ENCODE peak calls at places on chromosomes 5 and 9, in nine cellular contexts. One of them, this sample, is unnamed.

GRCh38 chr9:23341346-23341745 is 484.7 kb downstream of the ELAVL2 start:
- DNase-seq in heart left ventricle: no peak
- DNase-seq in cardiac fibroblast: no peak
- DNase-seq in CD8-positive, alpha-beta T cell: no peak
- DNase-seq in GM23338: no peak
- DNase-seq in psoas muscle: no peak
- DNase-seq in mucosa of descending colon: no peak
- DNase-seq in astrocyte of the spinal cord: no peak
- DNase-seq in AG10803: no peak
- DNase-seq in this sample: no peak

GRCh38 chr5:61767231-61768080 is 435.4 kb downstream of the ZSWIM6 start:
- DNase-seq in heart left ventricle: no peak
- DNase-seq in cardiac fibroblast: no peak
- DNase-seq in CD8-positive, alpha-beta T cell: no peak
- DNase-seq in GM23338: no peak
- DNase-seq in psoas muscle: no peak
- DNase-seq in mucosa of descending colon: no peak
- DNase-seq in astrocyte of the spinal cord: no peak
- DNase-seq in AG10803: no peak
- DNase-seq in this sample: no peak

GRCh38 chr5:175599210-175599609 is 58.7 kb upstream of the HRH2 start:
- DNase-seq in heart left ventricle: no peak
- DNase-seq in cardiac fibroblast: no peak
- DNase-seq in CD8-positive, alpha-beta T cell: no peak
- DNase-seq in GM23338: no peak
- DNase-seq in psoas muscle: no peak
- DNase-seq in mucosa of descending colon: no peak
- DNase-seq in astrocyte of the spinal cord: no peak
- DNase-seq in AG10803: no peak
- DNase-seq in this sample: no peak

GRCh38 chr9:116144038-116144437 is 9.6 kb upstream of the PAPPA start:
- DNase-seq in heart left ventricle: no peak
- DNase-seq in cardiac fibroblast: peak; percentile 80
- DNase-seq in CD8-positive, alpha-beta T cell: no peak
- DNase-seq in GM23338: no peak
- DNase-seq in psoas muscle: no peak
- DNase-seq in mucosa of descending colon: no peak
- DNase-seq in astrocyte of the spinal cord: peak; percentile 55
- DNase-seq in AG10803: peak; percentile 53
- DNase-seq in this sample: peak; percentile 87

GRCh38 chr9:74910036-74910435 is 22.3 kb upstream of the TRPM6 start:
- DNase-seq in heart left ventricle: no peak
- DNase-seq in cardiac fibroblast: no peak
- DNase-seq in CD8-positive, alpha-beta T cell: no peak
- DNase-seq in GM23338: no peak
- DNase-seq in psoas muscle: no peak
- DNase-seq in mucosa of descending colon: no peak
- DNase-seq in astrocyte of the spinal cord: no peak
- DNase-seq in AG10803: no peak
- DNase-seq in this sample: no peak

GRCh38 chr9:132168347-132168746 is 6.5 kb downstream of the NTNG2 start:
- DNase-seq in heart left ventricle: peak; percentile 71
- DNase-seq in cardiac fibroblast: peak; percentile 25
- DNase-seq in CD8-positive, alpha-beta T cell: no peak
- DNase-seq in GM23338: no peak
- DNase-seq in psoas muscle: no peak
- DNase-seq in mucosa of descending colon: no peak
- DNase-seq in astrocyte of the spinal cord: no peak
- DNase-seq in AG10803: no peak
- DNase-seq in this sample: no peak

GRCh38 chr5:86824642-86825041 is 206.9 kb downstream of the COX7C start:
- DNase-seq in heart left ventricle: no peak
- DNase-seq in cardiac fibroblast: no peak
- DNase-seq in CD8-positive, alpha-beta T cell: no peak
- DNase-seq in GM23338: no peak
- DNase-seq in psoas muscle: no peak
- DNase-seq in mucosa of descending colon: no peak
- DNase-seq in astrocyte of the spinal cord: no peak
- DNase-seq in AG10803: no peak
- DNase-seq in this sample: no peak

GRCh38 chr5:72231989-72232703 is 87.9 kb downstream of the MRPS27 start:
- DNase-seq in heart left ventricle: no peak
- DNase-seq in cardiac fibroblast: no peak
- DNase-seq in CD8-positive, alpha-beta T cell: no peak
- DNase-seq in GM23338: no peak
- DNase-seq in psoas muscle: no peak
- DNase-seq in mucosa of descending colon: no peak
- DNase-seq in astrocyte of the spinal cord: peak; percentile 73
- DNase-seq in AG10803: no peak
- DNase-seq in this sample: no peak

GRCh38 chr9:129486496-129487306 is 134.2 kb downstream of the C9orf50 start:
- DNase-seq in heart left ventricle: peak; percentile 93
- DNase-seq in cardiac fibroblast: peak; percentile 74
- DNase-seq in CD8-positive, alpha-beta T cell: no peak
- DNase-seq in GM23338: no peak
- DNase-seq in psoas muscle: peak; percentile 86
- DNase-seq in mucosa of descending colon: no peak
- DNase-seq in astrocyte of the spinal cord: peak; percentile 46
- DNase-seq in AG10803: peak; percentile 67
- DNase-seq in this sample: no peak

GRCh38 chr5:112687306-112687705 is 50.4 kb upstream of the APC start:
- DNase-seq in heart left ventricle: no peak
- DNase-seq in cardiac fibroblast: no peak
- DNase-seq in CD8-positive, alpha-beta T cell: no peak
- DNase-seq in GM23338: peak; percentile 76
- DNase-seq in psoas muscle: no peak
- DNase-seq in mucosa of descending colon: no peak
- DNase-seq in astrocyte of the spinal cord: no peak
- DNase-seq in AG10803: no peak
- DNase-seq in this sample: no peak

GRCh38 chr9:127079741-127080140 is 42.7 kb downstream of the ANGPTL2 start:
- DNase-seq in heart left ventricle: no peak
- DNase-seq in cardiac fibroblast: no peak
- DNase-seq in CD8-positive, alpha-beta T cell: no peak
- DNase-seq in GM23338: no peak
- DNase-seq in psoas muscle: no peak
- DNase-seq in mucosa of descending colon: no peak
- DNase-seq in astrocyte of the spinal cord: no peak
- DNase-seq in AG10803: no peak
- DNase-seq in this sample: no peak

GRCh38 chr9:130931508-130932150 is 7.4 kb downstream of the FIBCD1 start:
- DNase-seq in heart left ventricle: no peak
- DNase-seq in cardiac fibroblast: no peak
- DNase-seq in CD8-positive, alpha-beta T cell: no peak
- DNase-seq in GM23338: no peak
- DNase-seq in psoas muscle: peak; percentile 39
- DNase-seq in mucosa of descending colon: no peak
- DNase-seq in astrocyte of the spinal cord: no peak
- DNase-seq in AG10803: no peak
- DNase-seq in this sample: no peak

GRCh38 chr5:73691301-73691700 is 65.3 kb downstream of the ARHGEF28 start:
- DNase-seq in heart left ventricle: no peak
- DNase-seq in cardiac fibroblast: peak; percentile 53
- DNase-seq in CD8-positive, alpha-beta T cell: no peak
- DNase-seq in GM23338: no peak
- DNase-seq in psoas muscle: no peak
- DNase-seq in mucosa of descending colon: no peak
- DNase-seq in astrocyte of the spinal cord: peak; percentile 48
- DNase-seq in AG10803: no peak
- DNase-seq in this sample: no peak

GRCh38 chr5:95842955-95843544 is 20.5 kb upstream of the GLRX start:
- DNase-seq in heart left ventricle: peak; percentile 82
- DNase-seq in cardiac fibroblast: peak; percentile 76
- DNase-seq in CD8-positive, alpha-beta T cell: peak; percentile 76
- DNase-seq in GM23338: peak; percentile 21
- DNase-seq in psoas muscle: peak; percentile 80
- DNase-seq in mucosa of descending colon: no peak
- DNase-seq in astrocyte of the spinal cord: peak; percentile 76
- DNase-seq in AG10803: peak; percentile 43
- DNase-seq in this sample: peak; percentile 88
- TF ChIP-seq CTCF in heart left ventricle: no peak
- TF ChIP-seq CTCF in cardiac fibroblast: peak; percentile 5
- TF ChIP-seq CTCF in CD8-positive, alpha-beta T cell: no peak
- TF ChIP-seq CTCF in GM23338: no peak
- TF ChIP-seq CTCF in psoas muscle: no peak
- TF ChIP-seq CTCF in mucosa of descending colon: no peak
- TF ChIP-seq CTCF in astrocyte of the spinal cord: peak; percentile 22
- TF ChIP-seq CTCF in AG10803: peak; percentile 4
- TF ChIP-seq CTCF in this sample: peak; percentile 33

GRCh38 chr9:96620155-96620514 is 492 bp upstream of the CDC14B start:
- DNase-seq in heart left ventricle: no peak
- DNase-seq in cardiac fibroblast: no peak
- DNase-seq in CD8-positive, alpha-beta T cell: no peak
- DNase-seq in GM23338: no peak
- DNase-seq in psoas muscle: no peak
- DNase-seq in mucosa of descending colon: no peak
- DNase-seq in astrocyte of the spinal cord: no peak
- DNase-seq in AG10803: no peak
- DNase-seq in this sample: no peak
- H3K4me3 ChIP-seq in heart left ventricle: peak overlapping the region; percentile 58
- H3K4me3 ChIP-seq in cardiac fibroblast: peak overlapping the region; percentile 47
- H3K4me3 ChIP-seq in CD8-positive, alpha-beta T cell: peak overlapping the region; percentile 39
- H3K4me3 ChIP-seq in GM23338: peak overlapping the region; percentile 49
- H3K4me3 ChIP-seq in psoas muscle: peak overlapping the region; percentile 68
- H3K4me3 ChIP-seq in mucosa of descending colon: no peak overlapping the region
- H3K4me3 ChIP-seq in astrocyte of the spinal cord: peak overlapping the region; percentile 62
- H3K4me3 ChIP-seq in AG10803: peak overlapping the region; percentile 60
- H3K4me3 ChIP-seq in this sample: peak overlapping the region; percentile 65

GRCh38 chr5:140808889-140809291 is 2.0 kb downstream of the PCDHA4 start:
- DNase-seq in heart left ventricle: no peak
- DNase-seq in cardiac fibroblast: no peak
- DNase-seq in CD8-positive, alpha-beta T cell: no peak
- DNase-seq in GM23338: no peak
- DNase-seq in psoas muscle: no peak
- DNase-seq in mucosa of descending colon: no peak
- DNase-seq in astrocyte of the spinal cord: no peak
- DNase-seq in AG10803: no peak
- DNase-seq in this sample: no peak

GRCh38 chr5:140801494-140801841 is 611 bp downstream of the PCDHA3 start:
- DNase-seq in heart left ventricle: no peak
- DNase-seq in cardiac fibroblast: peak; percentile 9
- DNase-seq in CD8-positive, alpha-beta T cell: no peak
- DNase-seq in GM23338: peak; percentile 58
- DNase-seq in psoas muscle: no peak
- DNase-seq in mucosa of descending colon: no peak
- DNase-seq in astrocyte of the spinal cord: no peak
- DNase-seq in AG10803: no peak
- DNase-seq in this sample: no peak

GRCh38 chr5:140802781-140803271 is 2.0 kb downstream of the PCDHA3 start:
- DNase-seq in heart left ventricle: no peak
- DNase-seq in cardiac fibroblast: no peak
- DNase-seq in CD8-positive, alpha-beta T cell: no peak
- DNase-seq in GM23338: no peak
- DNase-seq in psoas muscle: no peak
- DNase-seq in mucosa of descending colon: no peak
- DNase-seq in astrocyte of the spinal cord: no peak
- DNase-seq in AG10803: no peak
- DNase-seq in this sample: no peak

DNA sequence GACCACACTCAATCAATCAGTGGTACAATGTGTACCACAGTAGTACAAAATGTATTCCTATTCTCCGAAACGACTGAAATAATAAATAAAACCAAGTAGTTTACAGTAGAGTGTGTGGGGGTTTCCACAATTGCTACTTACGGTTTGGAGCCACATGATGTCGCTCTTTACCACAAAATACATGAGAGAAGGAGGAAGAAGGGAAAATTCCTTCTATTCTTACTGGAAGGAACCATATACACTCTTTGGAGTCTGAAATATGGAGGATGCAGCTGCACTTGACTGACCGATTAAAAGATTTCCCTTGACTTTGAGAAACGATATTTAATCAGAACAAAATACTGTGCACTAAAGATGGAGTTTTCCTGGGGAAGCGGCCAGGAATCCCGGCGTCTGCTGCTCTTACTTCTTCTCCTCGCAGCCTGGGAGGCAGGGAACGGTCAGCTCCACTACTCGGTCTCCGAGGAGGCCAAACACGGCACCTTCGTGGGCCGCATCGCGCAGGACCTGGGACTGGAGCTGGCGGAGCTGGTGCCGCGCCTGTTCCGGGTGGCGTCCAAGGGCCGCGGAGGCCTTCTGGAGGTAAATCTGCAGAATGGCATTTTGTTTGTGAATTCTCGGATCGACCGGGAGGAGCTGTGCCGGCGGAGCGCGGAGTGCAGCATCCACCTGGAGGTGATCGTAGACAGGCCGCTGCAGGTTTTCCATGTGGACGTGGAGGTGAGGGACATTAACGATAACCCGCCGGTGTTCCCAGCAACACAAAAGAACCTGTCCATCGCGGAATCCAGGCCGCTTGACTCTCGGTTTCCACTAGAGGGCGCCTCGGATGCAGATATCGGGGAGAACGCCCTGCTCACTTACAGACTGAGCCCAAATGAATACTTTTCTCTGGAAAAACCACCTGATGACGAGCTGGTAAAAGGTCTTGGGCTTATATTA is at the start of gene PCDHA4:
- DNase-seq in heart left ventricle: no peak
- DNase-seq in cardiac fibroblast: peak; percentile 25
- DNase-seq in CD8-positive, alpha-beta T cell: no peak
- DNase-seq in GM23338: peak; percentile 88
- DNase-seq in psoas muscle: peak; percentile 48
- DNase-seq in mucosa of descending colon: peak; percentile 31
- DNase-seq in astrocyte of the spinal cord: no peak
- DNase-seq in AG10803: peak; percentile 9
- DNase-seq in this sample: no peak
- TF ChIP-seq CTCF in heart left ventricle: peak; percentile 14
- TF ChIP-seq CTCF in cardiac fibroblast: peak; percentile 37
- TF ChIP-seq CTCF in CD8-positive, alpha-beta T cell: no peak
- TF ChIP-seq CTCF in GM23338: peak; percentile 83
- TF ChIP-seq CTCF in psoas muscle: peak; percentile 8
- TF ChIP-seq CTCF in mucosa of descending colon: no peak
- TF ChIP-seq CTCF in astrocyte of the spinal cord: peak; percentile 36
- TF ChIP-seq CTCF in AG10803: peak; percentile 51
- TF ChIP-seq CTCF in this sample: peak; percentile 30

DNA sequence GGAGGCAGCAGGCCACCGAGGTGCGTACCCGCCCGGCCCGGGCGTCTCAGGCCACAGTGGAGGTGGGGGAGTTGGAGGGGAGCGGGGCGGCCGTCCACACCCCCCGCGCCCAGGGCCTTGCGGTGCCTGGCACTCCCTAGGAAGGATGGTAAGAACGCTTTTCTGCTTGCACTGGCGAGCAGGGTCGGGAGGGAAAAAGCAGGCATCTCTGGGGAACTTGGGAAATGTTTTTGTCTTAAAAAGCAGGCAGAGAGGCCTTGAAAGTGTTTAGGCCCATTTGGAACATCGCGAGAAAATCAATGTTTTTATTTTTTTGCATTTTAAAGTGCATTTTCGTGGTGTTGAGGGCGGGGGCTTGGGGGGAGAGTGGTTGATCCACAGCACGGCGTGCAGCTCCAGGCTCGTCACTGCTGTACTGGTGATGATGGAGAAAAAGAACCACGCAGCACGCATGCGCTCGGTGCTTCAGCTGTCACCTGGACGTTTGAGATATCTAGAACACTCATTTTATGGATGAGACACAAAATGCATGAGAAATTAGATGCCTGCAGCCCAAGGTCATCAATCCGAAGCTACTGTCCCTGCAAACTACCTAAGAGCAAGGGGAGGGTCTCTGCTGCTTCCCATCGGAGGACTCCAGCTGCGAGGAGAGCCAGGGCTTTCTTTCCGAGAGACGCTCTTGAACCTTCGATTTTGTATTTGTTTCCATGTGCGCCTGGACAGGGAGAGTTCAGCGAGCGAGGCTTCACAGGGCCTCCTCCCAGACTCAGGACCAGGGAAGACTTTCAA is 2.2 kb downstream of the DMRT2 start:
- DNase-seq in heart left ventricle: no peak
- DNase-seq in cardiac fibroblast: no peak
- DNase-seq in CD8-positive, alpha-beta T cell: no peak
- DNase-seq in GM23338: peak; percentile 37
- DNase-seq in psoas muscle: peak; percentile 56
- DNase-seq in mucosa of descending colon: peak; percentile 41
- DNase-seq in astrocyte of the spinal cord: no peak
- DNase-seq in AG10803: no peak
- DNase-seq in this sample: no peak
- H3K4me3 ChIP-seq in heart left ventricle: peak overlapping the region; percentile 34
- H3K4me3 ChIP-seq in cardiac fibroblast: no peak overlapping the region
- H3K4me3 ChIP-seq in CD8-positive, alpha-beta T cell: no peak overlapping the region
- H3K4me3 ChIP-seq in GM23338: peak overlapping the region; percentile 56
- H3K4me3 ChIP-seq in psoas muscle: peak overlapping the region; percentile 64
- H3K4me3 ChIP-seq in mucosa of descending colon: no peak overlapping the region
- H3K4me3 ChIP-seq in astrocyte of the spinal cord: no peak overlapping the region
- H3K4me3 ChIP-seq in AG10803: peak overlapping the region; percentile 43
- H3K4me3 ChIP-seq in this sample: no peak overlapping the region